ENCODE peak calls at places on chromosomes 2 and 18, in ten cellular contexts. O is fibroblast of mammary gland, P is fibroblast of pulmonary artery, W is BE2C, B is upper lobe of left lung, H is fibroblast of villous mesenchyme, U is uterus, C is cardiac muscle cell, A is esophagus squamous epithelium, M is kidney. T is an unnamed sample.

GRCh38 chr2:100989666-100990065 is 12.4 kb upstream of the RPL31 start:
- DNase-seq in O (no peak), P (no peak), W (no peak), B (no peak), H (no peak), U (no peak), C (no peak), A (no peak), M (no peak), T (no peak)

GRCh38 chr2:203718087-203718486 is 11.6 kb downstream of the CD28 start:
- DNase-seq in O (no peak), P (peak), W (no peak), B (no peak), H (no peak), U (no peak), C (peak), A (no peak), M (no peak), T (no peak)

GRCh38 chr18:4755848-4756247 is 300.7 kb upstream of the DLGAP1 start:
- DNase-seq in O (no peak), P (no peak), W (no peak), B (no peak), H (no peak), U (no peak), C (no peak), A (no peak), M (no peak), T (no peak)

GRCh38 chr18:23998811-23999210 is 15.7 kb upstream of the TTC39C start:
- DNase-seq in O (no peak), P (no peak), W (no peak), B (no peak), H (no peak), U (no peak), C (no peak), A (no peak), M (no peak), T (no peak)

GRCh38 chr2:112243233-112243632 is 11.6 kb downstream of the ZC3H8 start:
- DNase-seq in O (no peak), P (no peak), W (no peak), B (no peak), H (no peak), U (no peak), C (no peak), A (no peak), M (no peak), T (no peak)

GRCh38 chr18:37266290-37266689 is 299.3 kb downstream of the CELF4 start:
- DNase-seq in O (no peak), P (no peak), W (peak), B (no peak), H (no peak), U (no peak), C (peak), A (no peak), M (no peak), T (no peak)

GRCh38 chr18:78673516-78674321 is 305.9 kb upstream of the SALL3 start:
- DNase-seq in O (no peak), P (no peak), W (no peak), B (no peak), H (no peak), U (no peak), C (no peak), A (no peak), M (peak), T (no peak)

GRCh38 chr18:61756244-61756643 is 136.6 kb downstream of the RNF152 start:
- DNase-seq in O (no peak), P (no peak), W (no peak), B (no peak), H (no peak), U (no peak), C (no peak), A (no peak), M (no peak), T (no peak)

GRCh38 chr18:48402953-48403352 is 6.2 kb downstream of the ZBTB7C start:
- DNase-seq in O (no peak), P (no peak), W (no peak), B (no peak), H (peak), U (no peak), C (no peak), A (no peak), M (no peak), T (no peak)

GRCh38 chr2:226581661-226582060 is 218.0 kb downstream of the IRS1 start:
- DNase-seq in O (no peak), P (no peak), W (no peak), B (no peak), H (peak), U (no peak), C (no peak), A (no peak), M (no peak), T (no peak)

GRCh38 chr2:201796478-201796865 is 9.9 kb upstream of the CDK15 start:
- DNase-seq in O (no peak), P (no peak), W (no peak), B (no peak), H (no peak), U (no peak), C (no peak), A (no peak), M (no peak), T (no peak)

GRCh38 chr2:235024191-235024611 is 72.4 kb downstream of the SH3BP4 start:
- DNase-seq in O (no peak), P (no peak), W (no peak), B (no peak), H (no peak), U (no peak), C (no peak), A (no peak), M (peak), T (peak)

GRCh38 chr18:68948622-68949021 is 150.7 kb downstream of the CCDC102B start:
- DNase-seq in O (no peak), P (no peak), W (no peak), B (no peak), H (no peak), U (no peak), C (no peak), A (no peak), M (no peak), T (no peak)

GRCh38 chr18:61896118-61896517 is 3.3 kb upstream of the RNF152 start:
- DNase-seq in O (no peak), P (no peak), W (no peak), B (no peak), H (no peak), U (no peak), C (no peak), A (no peak), M (no peak), T (no peak)

GRCh38 chr18:12308386-12309100 is 502 bp downstream of the TUBB6 start:
- DNase-seq in O (peak), P (peak), W (peak), B (peak), H (peak), U (peak), C (peak), A (peak), M (peak), T (peak)

GRCh38 chr2:219402665-219403515 is 15.2 kb upstream of the DNPEP start:
- DNase-seq in O (peak), P (peak), W (peak), B (no peak), H (peak), U (peak), C (peak), A (no peak), M (no peak), T (peak)

GRCh38 chr2:55482186-55482945 is 37.2 kb upstream of the CFAP36 start:
- DNase-seq in O (peak), P (peak), W (peak), B (no peak), H (peak), U (no peak), C (no peak), A (no peak), M (no peak), T (no peak)

GRCh38 chr18:45321520-45321919 is 293.8 kb upstream of the SLC14A2 start:
- DNase-seq in O (no peak), P (no peak), W (no peak), B (no peak), H (no peak), U (no peak), C (peak), A (no peak), M (no peak), T (no peak)

GRCh38 chr18:74368901-74369705 is 53.5 kb downstream of the C18orf63 start:
- DNase-seq in O (peak), P (no peak), W (no peak), B (no peak), H (peak), U (no peak), C (no peak), A (no peak), M (no peak), T (no peak)
- H3K4me3 ChIP-seq in O (no peak), P (no peak), W (no peak), B (no peak), H (no peak), U (no peak), C (no peak), A (no peak), M (peak), T (no peak)

GRCh38 chr2:174780191-174780590 is 15.9 kb upstream of the CHRNA1 start:
- DNase-seq in O (no peak), P (no peak), W (no peak), B (no peak), H (no peak), U (no peak), C (no peak), A (no peak), M (no peak), T (no peak)

GRCh38 chr2:174776686-174777085 is 12.4 kb upstream of the CHRNA1 start:
- DNase-seq in O (no peak), P (no peak), W (no peak), B (no peak), H (peak), U (no peak), C (no peak), A (no peak), M (no peak), T (peak)

GRCh38 chr2:174777334-174777733 is 13.1 kb upstream of the CHRNA1 start:
- DNase-seq in O (peak), P (no peak), W (no peak), B (no peak), H (peak), U (no peak), C (no peak), A (no peak), M (no peak), T (no peak)

GRCh38 chr2:174779361-174779928 is 15.2 kb upstream of the CHRNA1 start:
- DNase-seq in O (peak), P (no peak), W (no peak), B (no peak), H (no peak), U (no peak), C (no peak), A (no peak), M (no peak), T (peak)

GRCh38 chr2:174778479-174778962 is 14.2 kb upstream of the CHRNA1 start:
- DNase-seq in O (peak), P (peak), W (no peak), B (peak), H (peak), U (peak), C (no peak), A (no peak), M (peak), T (peak)
- TF ChIP-seq CTCF in O (no peak), P (no peak), W (no peak), B (no peak), H (no peak), U (no peak), C (no peak), A (no peak), M (no peak), T (no peak)

DNA sequence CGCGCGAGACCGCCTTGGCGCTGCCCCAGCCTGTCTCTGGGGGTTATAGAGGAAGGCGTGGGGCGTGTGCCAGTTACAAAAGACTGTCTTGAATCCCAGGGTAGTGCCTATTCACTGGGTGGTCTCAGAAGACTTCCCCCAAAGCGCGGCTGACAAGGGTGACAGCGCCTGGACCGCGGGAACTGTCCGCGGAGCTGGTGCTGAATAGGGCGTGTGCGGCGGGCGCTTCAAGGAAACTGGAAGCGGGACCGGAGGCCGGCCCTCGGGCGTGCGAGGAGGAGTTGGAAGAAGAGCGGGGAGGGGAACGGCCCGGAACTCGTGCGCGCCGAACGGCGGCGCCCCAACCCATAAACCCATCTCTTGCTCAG is 2.3 kb downstream of the EGR4 start:
- DNase-seq in O (peak), P (peak), W (no peak), B (peak), H (peak), U (no peak), C (peak), A (no peak), M (peak), T (no peak)
- H3K4me3 ChIP-seq in O (no peak), P (peak), W (no peak), B (no peak), H (peak), U (no peak), C (peak), A (peak), M (no peak), T (peak)

DNA sequence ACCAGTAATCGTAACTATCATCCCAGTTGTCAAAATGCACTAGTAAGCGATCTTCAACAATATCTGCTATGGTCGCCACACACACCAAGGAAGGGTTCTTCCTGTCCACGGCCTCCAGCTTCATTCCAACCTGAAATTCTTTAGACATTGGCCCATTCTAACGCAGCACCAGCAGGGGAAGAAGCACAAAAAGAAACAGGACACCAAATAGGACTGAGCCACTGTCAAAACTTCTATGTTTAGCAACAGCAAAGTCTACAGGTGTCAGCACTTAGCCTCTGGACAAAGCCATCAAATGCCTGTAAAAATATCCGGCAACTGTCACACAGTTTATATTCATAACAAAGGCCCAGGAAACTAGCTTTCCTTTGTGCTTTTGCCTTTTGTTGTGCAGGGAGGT is 175.0 kb downstream of the L3MBTL4 start:
- DNase-seq in O (no peak), P (no peak), W (no peak), B (no peak), H (no peak), U (no peak), C (peak), A (no peak), M (no peak), T (no peak)
- TF ChIP-seq CTCF in O (no peak), P (no peak), W (no peak), B (no peak), H (no peak), U (no peak), C (no peak), A (no peak), M (no peak), T (no peak)

T was measured in BJ.